ENCODE peak calls at places on chromosomes 5 and 9, in four cellular contexts. C is NT2/D1, V is mucosa of descending colon, G is uterus. P is an unnamed sample.
A peak's percentile ranks its signal among the peaks of the same experiment; 100 is the strongest.

GRCh38 chr9:110282023-110282766 is 25.9 kb upstream of the TXN start:
- DNase-seq in C (no peak), V (no peak), G (no peak), P (no peak)

GRCh38 chr9:124496075-124496893 is 10.9 kb downstream of the NR5A1 start:
- DNase-seq in V (peak; percentile 22), C (no peak), G (no peak), P (no peak)

GRCh38 chr5:38790891-38791290 is 54.9 kb upstream of the OSMR start:
- DNase-seq in V (no peak), C (no peak), G (no peak), P (no peak)

GRCh38 chr9:130473521-130473920 is 28.8 kb downstream of the ASS1 start:
- DNase-seq in V (no peak), C (no peak), G (no peak), P (peak; percentile 74)

GRCh38 chr9:125391704-125392103 is 130.1 kb downstream of the GAPVD1 start:
- DNase-seq in V (no peak), C (no peak), G (no peak), P (no peak)

GRCh38 chr9:136623016-136623848 is 39.5 kb upstream of the EGFL7 start:
- DNase-seq in C (no peak), G (no peak), V (peak; percentile 54), P (no peak)

GRCh38 chr5:154541553-154541952 is 63.5 kb upstream of the HAND1 start:
- DNase-seq in V (no peak), G (no peak), C (no peak), P (no peak)

GRCh38 chr5:131068893-131069643 is 96.0 kb downstream of the HINT1 start:
- DNase-seq in C (no peak), V (no peak), G (no peak), P (no peak)

GRCh38 chr9:79115176-79115575 is 456.6 kb upstream of the TLE4 start:
- DNase-seq in V (no peak), C (no peak), G (no peak), P (no peak)

GRCh38 chr9:33718987-33719386 is 76.4 kb upstream of the PRSS3 start:
- DNase-seq in C (no peak), G (no peak), V (no peak), P (no peak)

GRCh38 chr9:127578952-127579853 is 32.9 kb upstream of the STXBP1 start:
- DNase-seq in G (peak; percentile 80), C (no peak), V (peak; percentile 94), P (peak; percentile 98)

GRCh38 chr5:72878854-72879253 is 62.4 kb downstream of the TNPO1 start:
- DNase-seq in V (no peak), G (no peak), C (no peak), P (no peak)

GRCh38 chr5:23208959-23209431 is 298.4 kb upstream of the PRDM9 start:
- DNase-seq in G (no peak), C (peak; percentile 43), V (no peak), P (peak; percentile 70)

GRCh38 chr9:130186839-130187522 is 14.8 kb downstream of the NCS1 start:
- DNase-seq in C (peak; percentile 59), G (peak; percentile 58), V (peak; percentile 80), P (peak; percentile 88)

GRCh38 chr5:8491254-8491653 is 622.3 kb downstream of the MTRR start:
- DNase-seq in C (no peak), G (no peak), V (no peak), P (no peak)

GRCh38 chr9:134624119-134624826 is 17.3 kb upstream of the COL5A1 start:
- DNase-seq in C (no peak), G (peak; percentile 11), V (no peak), P (peak; percentile 7)

GRCh38 chr9:72459308-72459707 is 62.1 kb upstream of the TMC1 start:
- DNase-seq in V (no peak), C (no peak), G (no peak), P (peak; percentile 82)

GRCh38 chr5:3131161-3131560 is 379.7 kb upstream of the IRX2 start:
- DNase-seq in G (no peak), V (no peak), C (no peak), P (no peak)

GRCh38 chr5:139676951-139677367 is 28.8 kb downstream of the CXXC5 start:
- DNase-seq in V (peak; percentile 46), G (no peak), C (no peak), P (peak; percentile 86)

GRCh38 chr9:110298028-110298605 is 39.5 kb downstream of the TXNDC8 start:
- DNase-seq in V (no peak), C (no peak), G (no peak), P (no peak)

GRCh38 chr5:67639311-67639710 is 442.7 kb upstream of the CD180 start:
- DNase-seq in V (no peak), G (no peak), C (no peak), P (no peak)

GRCh38 chr5:76851713-76852369 is 2.0 kb downstream of the S100Z start:
- DNase-seq in V (no peak), C (no peak), G (no peak), P (no peak)
- H3K4me1 ChIP-seq in V (peaks cover 16% of the 10 kb centered on the region), C (peaks cover 2% of the 10 kb centered on the region), G (no peaks in the 10 kb centered on the region), P (no peaks in the 10 kb centered on the region)

GRCh38 chr5:142356318-142356715 is 31.5 kb upstream of the SPRY4 start:
- DNase-seq in C (no peak), V (no peak), G (no peak), P (no peak)
- H3K4me3 ChIP-seq in C (no peak overlapping the region), V (peak overlapping the region; percentile 30), G (peak overlapping the region; percentile 67), P (peak overlapping the region; percentile 80)

GRCh38 chr9:70778568-70778967 is 342.9 kb downstream of the TRPM3 start:
- DNase-seq in G (no peak), V (no peak), C (no peak), P (no peak)
- H3K4me1 ChIP-seq in G (no peaks in the 10 kb centered on the region), V (no peaks in the 10 kb centered on the region), C (no peaks in the 10 kb centered on the region), P (no peaks in the 10 kb centered on the region)

GRCh38 chr5:148438911-148439310 is 55.2 kb downstream of the FBXO38 start:
- DNase-seq in V (no peak), C (no peak), G (no peak), P (no peak)

GRCh38 chr5:148436029-148436428 is 52.3 kb downstream of the FBXO38 start:
- DNase-seq in C (no peak), G (no peak), V (no peak), P (no peak)

GRCh38 chr5:148433826-148434225 is 50.1 kb downstream of the FBXO38 start:
- DNase-seq in G (no peak), C (no peak), V (no peak), P (no peak)

GRCh38 chr5:148437249-148437648 is 53.5 kb downstream of the FBXO38 start:
- DNase-seq in C (no peak), V (no peak), G (no peak), P (no peak)
- H3K4me3 ChIP-seq in C (no peak overlapping the region), V (no peak overlapping the region), G (no peak overlapping the region), P (no peak overlapping the region)

GRCh38 chr9:76369583-76369982 is 24.6 kb downstream of the RFK start:
- DNase-seq in C (no peak), V (no peak), G (no peak), P (peak; percentile 80)
- H3K4me1 ChIP-seq in C (no peaks in the 10 kb centered on the region), V (peaks cover 38% of the 10 kb centered on the region), G (no peaks in the 10 kb centered on the region), P (peaks cover 47% of the 10 kb centered on the region)

P was measured in SJCRH30.